ENCODE peak calls at places on chromosomes 5 and 9, in ten cellular contexts. M, Y, P, G, L, D, J, K, N and B are unnamed samples.

GRCh38 chr9:132855904-132856303 is 22.2 kb downstream of the AK8 start:
- DNase-seq in M (no peak), N (no peak), P (no peak), L (no peak), Y (no peak), D (no peak), G (no peak), J (no peak), K (no peak), B (no peak)

GRCh38 chr5:6712136-6712581 is 1.1 kb upstream of the TENT4A start:
- DNase-seq in K (no peak), M (peak; percentile 58), P (peak; percentile 55), L (peak; percentile 48), N (no peak), J (peak; percentile 63), D (peak; percentile 58), G (peak; percentile 72), Y (peak; percentile 68), B (peak; percentile 24)

GRCh38 chr9:36433386-36433785 is 33.3 kb upstream of the RNF38 start:
- DNase-seq in K (no peak), M (no peak), P (no peak), D (no peak), Y (no peak), L (no peak), J (no peak), G (no peak), N (no peak), B (no peak)

GRCh38 chr5:162496080-162496808 is 428.7 kb downstream of the GABRG2 start:
- DNase-seq in G (no peak), D (no peak), K (no peak), L (no peak), Y (no peak), N (no peak), M (no peak), J (no peak), P (no peak), B (no peak)

GRCh38 chr5:133336969-133337410 is 275.4 kb downstream of the FSTL4 start:
- DNase-seq in K (no peak), D (no peak), J (no peak), N (no peak), Y (no peak), P (no peak), G (no peak), M (no peak), L (no peak), B (no peak)

GRCh38 chr9:87849144-87849741 is 33.4 kb upstream of the SPATA31E1 start:
- DNase-seq in G (no peak), Y (no peak), L (no peak), D (no peak), K (no peak), M (no peak), P (no peak), J (no peak), N (no peak), B (no peak)

GRCh38 chr5:115490601-115491000 is 54.0 kb downstream of the FEM1C start:
- DNase-seq in D (no peak), N (no peak), M (no peak), G (no peak), L (no peak), J (no peak), Y (no peak), K (no peak), P (no peak), B (no peak)

GRCh38 chr9:34546834-34547827 is 24.3 kb upstream of the ENHO start:
- DNase-seq in P (peak; percentile 58), N (peak; percentile 53), J (peak; percentile 65), Y (peak; percentile 73), K (peak; percentile 42), G (peak; percentile 16), M (peak; percentile 79), L (peak; percentile 91), D (peak; percentile 83), B (no peak)

GRCh38 chr5:122163151-122164069 is 34.1 kb downstream of the ZNF474 start:
- DNase-seq in G (no peak), K (no peak), L (no peak), P (peak; percentile 92), N (no peak), J (no peak), Y (peak; percentile 94), M (no peak), D (peak; percentile 87), B (peak; percentile 62)

GRCh38 chr5:138832218-138832617 is 42.9 kb downstream of the LRRTM2 start:
- DNase-seq in D (no peak), G (no peak), Y (no peak), K (no peak), M (no peak), J (no peak), N (no peak), P (no peak), L (no peak), B (no peak)

GRCh38 chr9:105401651-105402050 is 46.2 kb upstream of the FSD1L start:
- DNase-seq in G (no peak), D (peak; percentile 22), K (no peak), J (no peak), M (no peak), Y (no peak), L (no peak), N (no peak), P (no peak), B (no peak)

GRCh38 chr5:139633295-139634027 is 14.7 kb upstream of the CXXC5 start:
- DNase-seq in D (peak; percentile 78), G (peak; percentile 76), M (peak; percentile 80), K (no peak), P (peak; percentile 83), Y (peak; percentile 75), L (peak; percentile 71), J (peak; percentile 76), N (peak; percentile 62), B (peak; percentile 79)